ENCODE peak calls at places on chromosomes 12 and 14, in four cellular contexts. G is Calu3, L is foreskin keratinocyte, W is transverse colon. Z is an unnamed sample.

GRCh38 chr14:55799523-55800095 is 219.6 kb downstream of the KTN1 start:
- DNase-seq in L (no peak), G (no peak), W (no peak), Z (no peak)

GRCh38 chr12:6073426-6073825 is 51.0 kb downstream of the VWF start:
- DNase-seq in W (no peak), L (no peak), G (no peak), Z (no peak)

GRCh38 chr12:508795-509194 is 49.1 kb downstream of the B4GALNT3 start:
- DNase-seq in L (no peak), W (peak), G (peak), Z (no peak)

GRCh38 chr12:85575115-85576096 is 260.8 kb downstream of the RASSF9 start:
- DNase-seq in G (peak), W (peak), L (peak), Z (peak)

GRCh38 chr14:49961270-49962222 is 68.7 kb downstream of the ARF6 start:
- DNase-seq in L (peak), W (no peak), G (no peak), Z (no peak)

GRCh38 chr14:56244138-56244789 is 126.1 kb downstream of the PELI2 start:
- DNase-seq in L (no peak), W (no peak), G (no peak), Z (peak)

GRCh38 chr14:75042040-75042439 is 9.2 kb downstream of the MLH3 start:
- DNase-seq in L (no peak), W (no peak), G (no peak), Z (peak)

GRCh38 chr12:83408168-83408567 is 721.5 kb downstream of the TMTC2 start:
- DNase-seq in G (no peak), L (no peak), W (no peak), Z (no peak)

GRCh38 chr14:87264386-87264785 is 728.6 kb downstream of the GALC start:
- DNase-seq in L (peak), W (no peak), G (no peak), Z (no peak)

GRCh38 chr12:101713930-101714329 is 16.5 kb downstream of the CHPT1 start:
- DNase-seq in L (no peak), G (no peak), W (no peak), Z (no peak)

GRCh38 chr12:21334771-21335325 is at the start of gene SLCO1A2:
- DNase-seq in G (no peak), W (no peak), L (no peak), Z (peak)

GRCh38 chr12:57888407-57889157 is 42.1 kb upstream of the CTDSP2 start:
- DNase-seq in W (peak), G (peak), L (peak), Z (peak)

GRCh38 chr12:10771132-10771733 is 31.2 kb downstream of the TAS2R7 start:
- DNase-seq in L (peak), G (no peak), W (no peak), Z (peak)

GRCh38 chr12:122030427-122030825 is 8.7 kb downstream of the BCL7A start:
- DNase-seq in L (no peak), G (peak), W (no peak), Z (no peak)

GRCh38 chr12:122026706-122027328 is 5.1 kb downstream of the BCL7A start:
- DNase-seq in L (no peak), W (no peak), G (no peak), Z (no peak)

GRCh38 chr12:122028165-122028591 is 6.5 kb downstream of the BCL7A start:
- DNase-seq in G (no peak), W (no peak), L (peak), Z (no peak)

GRCh38 chr12:122029620-122030426 is 8.1 kb downstream of the BCL7A start:
- DNase-seq in G (no peak), W (no peak), L (peak), Z (no peak)

DNA sequence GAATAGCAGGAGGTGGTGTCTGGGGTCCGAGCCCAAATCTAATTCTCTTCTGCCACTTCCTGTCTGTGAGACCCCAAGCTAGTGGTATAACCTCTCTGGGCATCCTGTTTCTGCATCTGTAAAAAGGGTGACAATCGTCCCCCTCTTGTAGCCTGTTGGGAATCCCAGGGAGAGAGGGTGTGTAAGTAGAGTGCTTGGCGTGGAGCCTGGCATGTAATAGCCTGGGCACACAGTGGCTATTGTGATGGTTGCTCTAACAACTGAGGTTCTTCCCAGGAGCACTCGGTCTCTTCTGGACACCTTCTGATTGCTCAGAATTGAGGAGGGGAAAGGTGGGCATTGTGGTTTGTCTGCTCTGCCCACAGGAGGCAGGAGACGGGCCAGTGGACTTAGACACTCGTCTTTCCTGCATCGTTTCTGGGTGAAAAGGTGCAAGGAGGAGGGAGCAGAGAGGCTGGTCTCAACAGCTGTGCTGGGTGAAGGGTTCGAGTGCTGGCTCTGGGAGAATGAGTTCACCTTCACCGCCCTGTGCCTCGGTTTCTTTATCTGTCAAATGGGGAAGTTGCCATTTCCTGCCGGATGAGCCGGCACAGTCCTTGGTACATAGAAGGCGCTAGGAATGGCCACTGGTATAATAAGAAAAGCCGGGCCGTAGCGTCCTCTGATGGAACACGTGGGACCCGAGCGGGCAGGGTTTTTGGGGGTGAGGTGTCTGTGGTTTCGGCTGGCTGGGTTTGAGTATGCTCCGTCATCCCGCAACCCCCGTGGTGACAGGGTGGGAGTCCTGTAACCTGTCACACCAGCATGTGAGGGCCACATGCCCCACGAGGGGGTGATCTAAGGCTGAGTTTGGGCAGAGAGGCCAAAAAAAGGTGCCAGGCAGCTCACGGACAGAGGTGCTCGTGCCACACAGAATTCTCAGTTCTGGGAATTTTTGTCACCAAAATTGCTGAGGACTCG is 7.2 kb downstream of the BCL7A start:
- DNase-seq in G (no peak), W (no peak), L (no peak), Z (no peak)
- TF ChIP-seq CTCF in G (no peak), W (no peak), L (no peak), Z (no peak)

DNA sequence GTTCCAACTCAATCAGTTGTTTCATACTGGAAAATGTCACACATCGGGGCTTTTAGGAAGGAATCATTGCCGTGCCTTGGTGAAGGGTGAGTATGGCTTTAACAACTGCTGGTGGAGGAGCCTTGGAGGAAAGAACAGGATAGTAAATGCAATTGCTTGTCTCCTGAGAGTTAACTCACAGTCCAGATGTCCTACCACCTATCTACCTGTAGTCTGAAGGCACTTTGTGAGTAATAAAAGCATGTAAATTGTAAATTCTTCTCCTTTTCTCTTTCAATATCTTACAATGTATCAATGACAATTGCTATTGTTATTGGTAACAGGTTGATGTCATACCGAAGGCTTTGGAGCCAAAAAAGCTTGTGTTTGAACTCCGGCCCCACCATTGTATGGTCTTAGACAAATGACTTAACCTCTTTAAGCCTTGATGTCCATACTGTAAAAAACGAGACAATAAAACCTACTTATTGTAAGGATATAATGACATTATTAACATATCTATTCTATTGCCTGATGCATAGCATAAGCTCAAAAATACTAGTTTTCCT is 397.4 kb downstream of the ADAMTS20 start:
- DNase-seq in G (no peak), W (no peak), L (no peak), Z (no peak)
- TF ChIP-seq CTCF in G (no peak), W (no peak), L (no peak), Z (no peak)

GRCh38 chr12:9148926-9149325 is 33.2 kb upstream of the A2M start:
- DNase-seq in G (no peak), W (no peak), L (no peak), Z (no peak)

GRCh38 chr12:9143929-9144328 is 28.2 kb upstream of the A2M start:
- DNase-seq in L (no peak), G (no peak), W (no peak), Z (no peak)

GRCh38 chr12:9149372-9149771 is 33.7 kb upstream of the A2M start:
- DNase-seq in W (no peak), L (no peak), G (no peak), Z (no peak)
- TF ChIP-seq CTCF in W (no peak), L (peak), G (no peak), Z (no peak)

DNA sequence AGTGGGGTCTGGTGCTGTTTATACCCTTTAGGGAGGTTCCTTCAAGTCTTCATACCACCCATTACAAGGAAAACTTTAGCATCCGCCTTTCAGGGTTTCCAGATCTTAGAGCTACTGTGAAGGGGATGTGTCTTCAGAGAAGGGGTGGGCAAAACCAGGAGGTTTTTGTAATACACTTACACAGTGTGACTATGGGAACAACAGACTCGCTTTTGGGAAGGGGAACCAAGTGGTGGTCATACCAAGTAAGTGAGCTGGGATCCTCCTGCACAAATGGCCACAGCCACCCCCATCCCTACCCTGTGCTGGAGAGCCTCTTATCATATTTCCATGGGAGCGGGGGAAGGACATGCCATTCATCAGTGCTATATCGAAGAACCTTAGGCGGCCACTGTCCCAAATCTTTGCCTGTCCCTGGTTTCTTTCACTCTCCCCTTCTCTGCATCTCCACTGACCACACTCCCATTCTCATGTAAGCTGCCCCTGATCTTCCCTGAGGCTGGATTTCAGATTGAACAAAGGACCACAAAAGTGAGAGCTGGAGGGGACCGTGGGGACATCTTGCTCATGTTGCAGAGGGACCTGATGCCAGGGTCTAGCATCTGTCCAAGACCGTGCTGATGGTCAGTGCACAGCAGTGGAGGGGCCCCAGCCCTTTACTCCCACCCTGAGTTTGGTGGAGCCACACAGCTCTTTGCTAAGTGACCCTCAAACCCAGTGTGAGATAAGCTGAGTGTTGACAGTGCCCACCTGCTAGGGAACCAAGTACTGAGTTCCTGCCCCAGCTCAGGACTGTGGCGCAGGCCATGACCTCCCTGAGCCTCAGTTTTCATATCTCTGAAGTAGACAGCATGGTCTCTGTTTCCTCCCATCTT is 51.4 kb downstream of the DAD1 start:
- DNase-seq in G (no peak), L (no peak), W (no peak), Z (no peak)
- TF ChIP-seq CTCF in G (no peak), L (no peak), W (no peak), Z (no peak)

GRCh38 chr14:78595797-78596196 is 425.6 kb downstream of the NRXN3 start:
- DNase-seq in W (no peak), L (no peak), G (peak), Z (no peak)
- TF ChIP-seq CTCF in W (no peak), L (peak), G (no peak), Z (no peak)

DNA sequence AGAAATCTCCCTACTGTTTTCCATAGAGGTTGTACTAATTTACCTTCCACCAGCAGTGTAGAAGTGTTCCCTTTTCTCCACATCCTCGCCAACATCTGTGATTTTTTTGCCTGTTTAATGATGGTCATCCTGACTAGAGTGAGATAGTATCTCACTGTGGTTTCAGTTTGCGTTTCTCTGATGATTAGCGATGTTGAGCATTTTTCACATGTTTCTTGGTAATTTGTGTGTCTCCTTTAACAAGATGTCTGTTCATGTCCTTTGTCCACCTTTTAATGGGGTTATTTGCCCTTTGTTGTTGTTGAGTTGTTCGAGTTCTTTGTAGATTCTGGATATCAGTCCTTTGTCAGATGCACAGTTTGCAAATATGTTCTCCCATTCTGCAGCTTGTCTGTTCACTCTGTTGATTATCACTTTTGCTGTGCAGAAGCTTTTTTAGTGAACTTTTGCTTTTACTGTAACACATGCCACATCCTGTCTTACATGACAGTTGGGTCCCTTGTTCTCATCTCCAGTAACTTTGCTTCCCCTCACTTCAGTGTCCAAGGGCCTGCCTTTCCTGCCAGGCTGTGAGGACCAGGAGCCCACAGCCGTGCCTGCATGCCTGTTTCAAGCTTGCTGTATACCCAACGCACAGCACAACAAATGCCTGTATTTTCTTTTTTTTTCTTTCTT is 64.9 kb downstream of the SPRING1 start:
- DNase-seq in W (no peak), G (no peak), L (no peak), Z (no peak)
- TF ChIP-seq CTCF in W (no peak), G (no peak), L (no peak), Z (no peak)

Z was measured in fibroblast of villous mesenchyme.